ENCODE peak calls at places on chromosomes 16 and 17, in ten cellular contexts. M is Caco-2, O is MM.1S, K is body of pancreas, I is lower leg skin, F is thoracic aorta, D is AG04450, Y is H1, E is heart right ventricle, Z is WTC11. W is an unnamed sample.

GRCh38 chr16:49647673-49648072 is 208.2 kb downstream of the ZNF423 start:
- DNase-seq in I (no peak), M (no peak), Y (no peak), K (no peak), O (no peak), E (no peak), Z (no peak), F (no peak), D (no peak), W (no peak)

GRCh38 chr17:69710926-69711325 is 296.4 kb downstream of the MAP2K6 start:
- DNase-seq in E (no peak), D (no peak), Y (no peak), M (no peak), I (no peak), Z (no peak), F (no peak), K (no peak), O (no peak), W (no peak)

GRCh38 chr16:12917653-12918052 is 16.3 kb downstream of the SHISA9 start:
- DNase-seq in M (no peak), D (no peak), F (no peak), Y (no peak), I (no peak), Z (no peak), E (no peak), K (no peak), O (no peak), W (no peak)

GRCh38 chr16:10314317-10314716 is 71.5 kb upstream of the ATF7IP2 start:
- DNase-seq in F (no peak), M (no peak), E (no peak), Y (no peak), Z (no peak), D (no peak), I (no peak), K (no peak), O (no peak), W (no peak)

GRCh38 chr17:49200423-49201083 is 9.8 kb downstream of the GNGT2 start:
- DNase-seq in O (no peak), I (no peak), E (no peak), K (no peak), F (no peak), M (no peak), Z (no peak), D (no peak), Y (no peak), W (no peak)

GRCh38 chr16:29126057-29126494 is 141.2 kb downstream of the LAT start:
- DNase-seq in D (no peak), I (no peak), F (no peak), M (no peak), Y (no peak), E (no peak), Z (no peak), K (no peak), O (no peak), W (no peak)

GRCh38 chr16:932831-933330 is 37.9 kb downstream of the LMF1 start:
- DNase-seq in E (no peak), M (no peak), D (no peak), K (no peak), I (no peak), F (no peak), Y (no peak), O (no peak), Z (no peak), W (no peak)

GRCh38 chr17:18040287-18040858 is 1.2 kb downstream of the GID4 start:
- DNase-seq in D (no peak), K (no peak), Y (peak), M (no peak), F (no peak), Z (no peak), O (no peak), I (no peak), E (no peak), W (no peak)

GRCh38 chr16:73483934-73484712 is 436.2 kb upstream of the ZFHX3 start:
- DNase-seq in O (no peak), E (no peak), Z (no peak), K (no peak), D (no peak), Y (peak), I (no peak), F (no peak), M (no peak), W (no peak)

GRCh38 chr17:1487939-1488825 is 4.3 kb downstream of the MYO1C start:
- DNase-seq in I (peak), Y (peak), M (peak), E (peak), D (peak), K (peak), F (no peak), Z (peak), O (peak), W (peak)

GRCh38 chr17:79087428-79088143 is 13.0 kb downstream of the ENGASE start:
- DNase-seq in M (peak), E (peak), I (peak), O (peak), Y (peak), F (no peak), Z (peak), K (peak), D (no peak), W (peak)

GRCh38 chr17:76635659-76636360 is 7.7 kb downstream of the ST6GALNAC1 start:
- DNase-seq in Y (no peak), O (no peak), I (no peak), E (no peak), F (no peak), D (no peak), K (no peak), Z (no peak), M (no peak), W (no peak)

GRCh38 chr16:88772871-88773811 is 11.9 kb downstream of the PIEZO1 start:
- DNase-seq in E (peak), K (peak), D (peak), Y (no peak), Z (no peak), O (no peak), M (peak), I (peak), F (no peak), W (no peak)

GRCh38 chr16:51110618-51111234 is 40.3 kb downstream of the SALL1 start:
- DNase-seq in Z (no peak), M (no peak), E (no peak), D (no peak), Y (no peak), O (no peak), I (no peak), F (no peak), K (no peak), W (no peak)

GRCh38 chr16:8026450-8026849 is 563.9 kb downstream of the TMEM114 start:
- DNase-seq in F (no peak), D (no peak), Z (no peak), M (peak), O (peak), Y (peak), I (no peak), E (no peak), K (no peak), W (no peak)

GRCh38 chr17:6352016-6352415 is 82.9 kb downstream of the AIPL1 start:
- DNase-seq in M (no peak), E (no peak), Y (no peak), I (no peak), Z (no peak), F (no peak), K (no peak), D (no peak), O (no peak), W (no peak)

GRCh38 chr17:43648916-43649315 is 12.8 kb downstream of the MEOX1 start:
- DNase-seq in I (no peak), K (no peak), F (no peak), O (no peak), Z (no peak), Y (no peak), D (no peak), M (no peak), E (no peak), W (no peak)

GRCh38 chr16:47150067-47150466 is 6.3 kb upstream of the NETO2 start:
- DNase-seq in K (no peak), E (no peak), I (no peak), Y (no peak), Z (no peak), F (no peak), M (no peak), D (no peak), O (no peak), W (no peak)

GRCh38 chr16:9119795-9120194 is 28.4 kb downstream of the HAPSTR1 start:
- DNase-seq in M (no peak), Y (no peak), K (no peak), E (no peak), O (no peak), Z (no peak), D (peak), F (no peak), I (peak), W (no peak)

GRCh38 chr17:74204474-74204873 is 996 bp downstream of the RPL38 start:
- DNase-seq in O (no peak), M (no peak), E (no peak), I (no peak), D (no peak), K (no peak), Z (no peak), Y (no peak), F (no peak), W (no peak)

GRCh38 chr17:80292557-80292956 is 31.9 kb downstream of the RNF213 start:
- DNase-seq in Y (no peak), E (no peak), D (no peak), I (no peak), F (no peak), O (no peak), Z (no peak), M (peak), K (no peak), W (no peak)

GRCh38 chr16:62870554-62870953 is 834.3 kb upstream of the CDH8 start:
- DNase-seq in O (no peak), Y (no peak), M (no peak), I (no peak), D (no peak), Z (no peak), E (no peak), F (no peak), K (no peak), W (no peak)
- TF ChIP-seq CTCF in O (peak), Y (no peak), M (no peak), I (no peak), D (no peak), Z (no peak), E (no peak), F (no peak), K (no peak), W (no peak)

DNA sequence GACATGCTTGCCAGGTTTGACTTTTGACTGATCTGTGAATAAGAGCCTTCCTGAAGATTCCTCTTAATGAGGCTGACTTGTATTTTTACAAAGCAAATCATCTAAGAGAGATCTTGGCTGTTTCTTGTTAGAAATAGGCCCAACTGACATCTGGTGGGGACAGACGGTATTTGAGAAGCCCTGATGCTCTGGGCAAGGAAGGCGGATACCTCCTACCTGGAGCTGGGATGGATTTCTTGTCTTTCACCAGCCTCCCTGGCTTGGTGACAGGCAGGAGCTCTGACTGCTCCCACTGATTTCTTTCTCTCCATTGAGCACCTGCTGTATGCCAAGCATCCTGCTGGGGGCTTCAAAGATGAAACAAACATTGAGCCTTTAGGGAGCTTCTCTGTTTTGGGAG is 40.4 kb downstream of the AKAP1 start:
- DNase-seq in K (no peak), I (no peak), Y (no peak), Z (no peak), E (no peak), O (no peak), F (no peak), M (no peak), D (no peak), W (no peak)
- TF ChIP-seq CTCF in K (no peak), I (no peak), Y (no peak), Z (no peak), E (no peak), O (no peak), F (no peak), M (no peak), D (no peak), W (no peak)

GRCh38 chr17:81452551-81452950 is 57.3 kb downstream of the BAHCC1 start:
- DNase-seq in F (no peak), Y (no peak), K (no peak), M (no peak), D (no peak), I (no peak), Z (no peak), E (no peak), O (no peak), W (no peak)
- TF ChIP-seq CTCF in F (no peak), Y (no peak), K (no peak), M (no peak), D (no peak), I (no peak), Z (no peak), E (no peak), O (no peak), W (no peak)

DNA sequence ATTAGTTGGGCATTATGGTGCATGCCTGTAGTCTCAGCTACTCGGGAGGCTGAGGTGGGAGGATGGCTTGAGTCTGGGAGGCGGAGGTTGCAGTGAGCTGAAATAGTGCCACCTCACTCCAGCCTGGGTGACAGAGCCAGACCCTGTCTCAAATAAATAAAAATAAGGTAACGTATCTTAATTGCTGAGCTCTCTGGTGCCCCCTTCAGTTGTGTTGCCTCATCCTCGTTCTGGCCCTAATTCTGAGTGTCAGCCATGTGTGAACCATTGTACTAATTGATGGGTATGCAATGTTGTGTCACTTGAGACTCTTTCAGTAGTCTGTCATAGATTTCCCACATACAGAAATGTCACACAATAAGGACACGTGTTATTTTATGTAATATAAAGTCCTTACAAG is 363.1 kb upstream of the RBFOX1 start:
- DNase-seq in M (no peak), D (no peak), Y (peak), Z (no peak), F (no peak), K (no peak), O (no peak), I (no peak), E (no peak), W (no peak)
- TF ChIP-seq CTCF in M (no peak), D (no peak), Y (peak), Z (no peak), F (no peak), K (no peak), O (no peak), I (no peak), E (no peak), W (no peak)

DNA sequence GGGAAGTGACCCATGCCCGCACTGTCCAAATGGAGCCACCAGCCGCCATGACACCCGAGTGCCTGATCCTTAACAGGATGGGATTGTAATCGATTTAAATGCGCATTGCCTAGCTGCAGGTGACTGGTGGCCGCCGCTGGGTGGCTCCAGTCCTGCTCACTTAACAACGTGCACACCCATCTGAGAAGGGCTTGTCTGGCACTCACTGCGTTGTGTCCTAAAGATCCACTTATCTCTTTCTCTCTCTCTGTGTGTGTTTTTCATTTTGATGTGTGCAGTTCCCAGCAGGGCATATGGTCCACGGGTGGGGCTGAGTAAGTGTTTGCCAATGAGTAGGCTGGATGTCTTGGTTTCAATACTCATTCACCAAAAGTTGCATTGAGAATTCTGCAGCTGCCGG is 80.6 kb downstream of the IRF8 start:
- DNase-seq in F (no peak), K (no peak), I (no peak), Z (no peak), Y (no peak), M (no peak), E (no peak), O (no peak), D (no peak), W (peak)
- TF ChIP-seq CTCF in F (no peak), K (no peak), I (no peak), Z (no peak), Y (no peak), M (no peak), E (no peak), O (no peak), D (no peak), W (no peak)

GRCh38 chr17:41777157-41777578 is 9.3 kb downstream of the JUP start:
- DNase-seq in K (peak), F (no peak), E (peak), D (no peak), M (no peak), Z (peak), I (no peak), O (no peak), Y (peak), W (peak)
- TF ChIP-seq CTCF in K (peak), F (peak), E (peak), D (peak), M (no peak), Z (no peak), I (no peak), O (no peak), Y (peak), W (no peak)

GRCh38 chr16:4307215-4308037 is 8.4 kb upstream of the GLIS2 start:
- DNase-seq in M (peak), I (peak), Y (peak), O (peak), E (peak), D (peak), K (peak), F (peak), Z (peak), W (peak)
- TF ChIP-seq CTCF in M (no peak), I (no peak), Y (no peak), O (no peak), E (no peak), D (no peak), K (no peak), F (no peak), Z (no peak), W (no peak)

DNA sequence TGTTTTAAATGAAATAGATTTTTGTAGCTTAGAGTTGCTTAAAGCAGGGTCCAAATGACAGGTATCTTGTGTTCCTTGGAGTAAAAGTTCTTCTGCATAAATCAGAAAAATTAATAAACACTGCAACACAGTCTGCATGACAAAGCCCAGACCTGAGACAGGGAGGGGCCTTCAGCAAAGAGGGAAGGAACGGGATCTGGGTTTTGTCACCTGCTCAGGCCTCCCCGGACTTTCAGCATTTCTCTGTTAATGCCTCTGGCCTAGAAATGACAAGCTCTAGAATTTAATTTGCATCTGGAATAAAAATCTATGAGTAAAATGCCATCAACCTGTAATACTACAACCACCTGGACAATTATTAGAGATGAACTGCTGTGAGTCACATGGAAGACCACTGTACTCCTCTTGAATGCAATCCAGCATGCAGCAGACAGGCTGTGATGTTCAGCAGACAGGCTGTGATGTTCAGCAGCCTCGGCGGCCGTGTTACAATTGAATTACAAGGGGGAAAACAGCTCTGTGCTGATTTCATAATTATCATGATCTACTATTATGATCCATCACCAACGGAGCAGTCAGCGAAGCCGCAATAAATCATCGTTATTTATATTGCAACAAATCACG is 170.2 kb downstream of the TOX3 start:
- DNase-seq in I (no peak), O (no peak), M (no peak), K (no peak), Z (no peak), F (no peak), E (no peak), Y (no peak), D (no peak), W (no peak)
- TF ChIP-seq CTCF in I (no peak), O (no peak), M (no peak), K (no peak), Z (no peak), F (no peak), E (no peak), Y (no peak), D (no peak), W (no peak)

DNA sequence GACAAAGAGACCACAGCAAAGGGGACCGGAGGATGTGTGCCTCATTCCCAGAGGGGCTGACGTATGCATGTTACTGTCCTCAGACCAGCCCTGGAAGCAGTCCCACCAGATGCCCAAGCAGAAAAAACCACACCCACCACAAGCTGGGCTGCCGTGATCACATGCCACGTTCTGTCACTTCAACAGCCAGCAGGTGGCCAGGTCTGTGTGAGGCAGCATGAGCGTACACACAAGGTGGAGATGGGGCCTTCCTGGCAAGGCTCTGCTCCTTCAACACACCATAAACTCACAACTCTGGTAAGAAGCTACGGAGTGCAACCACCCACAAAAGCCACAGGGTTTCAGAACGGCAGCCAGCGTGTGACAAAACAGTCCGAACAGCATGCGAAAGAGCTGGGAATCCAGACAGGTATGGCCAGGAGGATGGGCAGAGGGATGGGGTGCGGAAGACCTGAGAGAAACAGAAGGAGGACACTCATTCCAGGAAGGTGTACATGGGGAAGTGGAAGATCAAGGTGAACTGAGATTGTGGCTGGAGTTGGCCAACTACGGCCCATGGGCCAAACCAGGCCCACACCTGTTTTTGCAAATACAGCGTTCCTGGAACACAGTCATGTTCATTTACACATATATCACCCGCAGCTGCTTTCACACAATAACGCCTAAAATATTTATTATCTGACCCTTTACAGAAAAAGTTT is 27.9 kb downstream of the MBTPS1 start:
- DNase-seq in M (peak), F (no peak), K (no peak), D (no peak), Y (no peak), I (no peak), E (peak), Z (no peak), O (peak), W (no peak)
- TF ChIP-seq CTCF in M (peak), F (no peak), K (no peak), D (no peak), Y (no peak), I (no peak), E (peak), Z (no peak), O (peak), W (no peak)

DNA sequence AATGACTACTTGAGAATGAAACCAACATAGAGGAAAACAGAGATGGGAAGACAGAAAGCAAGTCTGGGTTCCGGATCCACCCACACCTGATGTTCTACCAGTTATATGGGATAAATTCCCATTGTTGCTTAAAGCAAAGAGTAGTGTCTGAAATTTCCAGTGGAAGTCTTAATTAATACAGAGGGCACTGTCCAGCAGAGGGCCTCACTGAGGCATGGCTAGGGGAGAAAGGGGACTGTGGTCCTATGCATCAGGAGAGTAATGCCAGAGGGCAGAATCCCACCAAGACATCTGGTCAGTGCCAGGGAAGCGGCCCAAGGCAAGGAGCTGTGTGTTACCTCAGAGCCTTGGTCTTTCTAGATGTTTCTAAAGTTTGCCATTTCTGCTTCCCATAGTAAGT is 7.5 kb upstream of the UMOD start:
- DNase-seq in E (no peak), K (peak), M (peak), Y (peak), Z (peak), I (no peak), D (no peak), F (no peak), O (no peak), W (no peak)
- TF ChIP-seq CTCF in E (no peak), K (peak), M (peak), Y (peak), Z (peak), I (no peak), D (no peak), F (no peak), O (peak), W (no peak)